ENCODE peak calls at places on chromosome 3, in four cellular contexts. L is GM23338, O is dorsolateral prefrontal cortex, T is SJSA1. S is an unnamed sample.

GRCh38 chr3:71984843-71985594 is 200.1 kb upstream of the PROK2 start:
- DNase-seq in O (no peak), T (no peak), L (no peak), S (no peak)

GRCh38 chr3:72255736-72256559 is 471.0 kb upstream of the PROK2 start:
- DNase-seq in O (no peak), T (peak), L (peak), S (peak)

GRCh38 chr3:52771702-52772101 is 962 bp upstream of the NEK4 start:
- DNase-seq in O (no peak), T (no peak), L (no peak), S (peak)

GRCh38 chr3:86563358-86563970 is 427.5 kb downstream of the VGLL3 start:
- DNase-seq in O (no peak), L (peak), T (no peak), S (no peak)

GRCh38 chr3:182375921-182376320 is 417.4 kb upstream of the ATP11B start:
- DNase-seq in O (no peak), L (no peak), T (no peak), S (no peak)

GRCh38 chr3:195236076-195236798 is 34.7 kb downstream of the XXYLT1 start:
- DNase-seq in T (peak), O (peak), L (no peak), S (peak)

GRCh38 chr3:72738752-72739520 is 109.3 kb downstream of the SHQ1 start:
- DNase-seq in T (no peak), L (peak), O (peak), S (peak)

GRCh38 chr3:122183521-122183892 is at the start of gene CASR:
- DNase-seq in O (no peak), T (no peak), L (peak), S (peak)

GRCh38 chr3:185986201-185986600 is 48.4 kb upstream of the TRA2B start:
- DNase-seq in O (no peak), T (no peak), L (no peak), S (no peak)

GRCh38 chr3:192917258-192917507 is 473 bp downstream of the MB21D2 start:
- DNase-seq in L (peak), T (no peak), O (no peak), S (no peak)

GRCh38 chr3:114290911-114291901 is 2.6 kb upstream of the TIGIT start:
- DNase-seq in O (peak), L (peak), T (peak), S (peak)

GRCh38 chr3:28476194-28476593 is 127.6 kb upstream of the AZI2 start:
- DNase-seq in L (peak), T (no peak), O (no peak), S (no peak)

GRCh38 chr3:104933981-104934380 is 432.7 kb upstream of the ALCAM start:
- DNase-seq in T (no peak), O (no peak), L (no peak), S (no peak)

GRCh38 chr3:5016218-5017161 is 37.3 kb downstream of the BHLHE40 start:
- DNase-seq in L (no peak), O (no peak), T (peak), S (peak)

GRCh38 chr3:136802481-136802996 is 16.4 kb upstream of the SLC35G2 start:
- DNase-seq in L (no peak), O (no peak), T (no peak), S (no peak)

GRCh38 chr3:153277029-153277428 is 115.0 kb downstream of the RAP2B start:
- DNase-seq in L (no peak), O (no peak), T (no peak), S (no peak)

GRCh38 chr3:186487037-186487436 is 57.1 kb downstream of the CRYGS start:
- DNase-seq in L (no peak), O (no peak), T (no peak), S (no peak)

GRCh38 chr3:133712017-133712416 is 34.2 kb upstream of the TF start:
- DNase-seq in O (peak), L (no peak), T (no peak), S (no peak)

GRCh38 chr3:186097663-186098451 is 11.0 kb downstream of the ETV5 start:
- DNase-seq in O (peak), T (peak), L (peak), S (peak)

GRCh38 chr3:67640023-67640660 is 14.3 kb downstream of the SUCLG2 start:
- DNase-seq in L (no peak), T (no peak), O (no peak), S (no peak)

GRCh38 chr3:45055411-45056143 is 29.5 kb downstream of the CLEC3B start:
- DNase-seq in T (peak), L (peak), O (no peak), S (no peak)

GRCh38 chr3:139204756-139205155 is 139.1 kb upstream of the MRPS22 start:
- DNase-seq in L (no peak), O (no peak), T (no peak), S (no peak)

DNA sequence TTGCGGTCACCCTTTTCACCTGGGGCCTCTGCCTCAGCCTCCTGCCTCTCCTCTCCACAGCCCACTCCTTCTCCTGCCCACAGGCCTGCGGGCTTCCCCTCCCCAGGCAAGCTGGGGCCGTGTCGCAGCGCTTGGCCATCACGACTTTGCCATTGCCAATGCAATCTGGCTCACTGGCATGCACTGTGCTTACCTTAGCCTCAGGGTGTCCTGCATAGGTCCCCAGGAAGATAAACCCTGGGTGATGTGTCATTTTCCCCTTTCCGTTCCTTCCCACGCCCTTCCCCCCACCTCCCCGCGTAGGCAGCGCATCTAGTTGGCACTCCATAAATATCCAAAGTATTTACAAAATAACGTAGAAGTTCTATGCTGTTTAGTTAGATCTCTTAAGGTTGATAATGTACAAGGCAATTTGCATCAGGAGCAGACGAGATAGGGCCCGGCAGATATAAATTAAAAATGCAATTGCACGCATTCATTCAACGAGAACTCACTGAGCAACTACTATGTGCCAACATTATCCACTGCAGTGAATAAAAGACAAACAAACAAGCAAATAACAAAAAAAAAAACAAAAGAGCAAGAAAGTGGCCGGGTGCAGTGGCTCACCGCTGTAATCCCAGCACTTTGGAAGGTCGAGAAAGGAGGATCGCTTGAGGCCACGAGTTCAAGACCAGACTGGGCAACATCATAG is 973 bp upstream of the COPG1 start:
- DNase-seq in O (no peak), L (no peak), T (no peak), S (no peak)
- H3K27ac ChIP-seq in O (peak), L (no peak), T (no peak), S (peak)

DNA sequence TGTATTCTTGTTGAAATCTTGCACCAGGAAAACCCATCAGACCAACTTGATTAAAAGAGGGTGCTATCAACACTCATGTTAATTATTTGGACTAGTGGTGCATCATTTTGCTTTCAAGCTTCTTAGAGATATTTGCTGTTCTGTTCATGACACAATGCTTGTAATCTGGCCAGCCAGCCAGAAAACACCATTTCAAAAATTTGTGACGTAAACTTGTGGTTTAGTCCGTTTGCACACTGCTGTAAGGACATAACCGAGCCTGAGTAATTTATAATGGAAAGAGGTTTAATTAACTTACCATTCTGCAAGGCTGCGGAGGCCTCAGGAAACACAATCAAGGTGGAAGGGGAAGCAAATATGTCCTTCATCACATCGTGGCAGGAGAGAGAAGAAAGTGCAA is 374.3 kb upstream of the TGFBR2 start:
- DNase-seq in T (no peak), L (no peak), O (no peak), S (no peak)
- H3K27ac ChIP-seq in T (no peak), L (no peak), O (no peak), S (no peak)

GRCh38 chr3:78632925-78633324 is 1134.9 kb downstream of the ROBO1 start:
- DNase-seq in L (no peak), O (no peak), T (no peak), S (no peak)
- H3K27ac ChIP-seq in L (no peak), O (no peak), T (no peak), S (no peak)

GRCh38 chr3:48507256-48508061 is 3.5 kb upstream of the SHISA5 start:
- DNase-seq in L (peak), T (peak), O (peak), S (peak)

GRCh38 chr3:48503406-48504050 is 446 bp downstream of the SHISA5 start:
- DNase-seq in L (peak), O (no peak), T (no peak), S (peak)

GRCh38 chr3:48504051-48504946 is at the start of gene SHISA5:
- DNase-seq in T (peak), O (peak), L (peak), S (peak)

GRCh38 chr3:48502728-48503168 is 1.2 kb downstream of the SHISA5 start:
- DNase-seq in L (no peak), T (no peak), O (peak), S (peak)

DNA sequence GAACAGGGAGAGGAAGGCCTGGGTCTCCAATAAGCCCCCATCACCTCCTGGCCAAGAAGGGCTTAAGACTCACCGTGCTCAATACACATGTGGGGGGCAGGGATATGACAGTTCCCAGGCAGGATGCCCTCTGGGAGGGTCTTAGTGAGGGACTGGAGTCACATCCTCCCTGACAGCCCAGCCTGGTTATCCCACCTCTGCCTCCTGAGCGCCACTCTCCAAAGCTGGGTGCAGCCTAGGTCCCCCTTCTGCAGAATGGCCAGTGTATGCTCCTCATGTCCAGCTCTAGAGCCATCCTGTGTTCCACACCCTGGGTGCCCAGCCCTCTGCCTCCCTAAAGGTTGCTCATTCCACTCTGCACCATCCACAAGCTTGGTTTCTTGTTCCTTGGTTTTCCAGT is 1.2 kb upstream of the SHISA5 start:
- DNase-seq in L (no peak), O (no peak), T (no peak), S (no peak)
- H3K27ac ChIP-seq in L (no peak), O (peak), T (no peak), S (peak)

GRCh38 chr3:169668957-169669681 is 5.6 kb upstream of the MECOM start:
- DNase-seq in T (no peak), L (peak), O (peak), S (no peak)
- H3K27ac ChIP-seq in T (no peak), L (no peak), O (no peak), S (no peak)

DNA sequence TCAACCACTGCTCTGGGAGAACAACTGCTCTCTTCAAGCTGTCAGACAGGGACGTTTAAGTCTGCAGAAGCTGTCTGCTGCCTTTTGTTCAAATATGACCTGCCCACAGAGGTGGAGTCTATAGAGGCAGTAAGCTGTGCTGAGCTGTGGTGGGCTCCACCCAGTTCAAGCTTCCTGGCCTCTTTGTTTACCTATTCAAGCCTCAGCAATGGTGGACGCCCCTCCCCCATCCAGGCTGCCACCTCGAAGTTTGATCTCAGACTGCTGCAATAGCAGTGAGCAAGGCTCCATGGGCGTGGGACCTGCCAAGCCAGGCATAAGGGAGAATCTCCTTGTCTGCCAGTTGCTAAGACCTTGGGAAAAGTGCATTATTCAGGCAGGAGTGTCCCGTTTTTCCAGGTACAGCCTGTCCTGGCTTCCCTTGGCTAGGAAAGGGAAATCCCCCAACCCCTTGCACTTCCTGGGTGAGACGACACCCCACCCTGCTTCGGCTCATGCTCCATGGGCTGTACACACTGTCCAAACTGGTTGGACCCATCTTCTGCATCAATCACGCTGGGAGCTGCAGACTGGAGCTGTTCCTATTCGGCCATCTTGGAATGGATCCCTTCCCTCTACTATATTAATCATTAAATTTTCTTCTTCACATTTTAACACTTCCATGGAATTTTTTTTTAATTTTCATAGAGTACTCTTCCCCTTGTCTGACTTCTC is 167.0 kb upstream of the UBE2E2 start:
- DNase-seq in L (peak), T (no peak), O (no peak), S (no peak)
- H3K27ac ChIP-seq in L (no peak), T (no peak), O (no peak), S (no peak)

DNA sequence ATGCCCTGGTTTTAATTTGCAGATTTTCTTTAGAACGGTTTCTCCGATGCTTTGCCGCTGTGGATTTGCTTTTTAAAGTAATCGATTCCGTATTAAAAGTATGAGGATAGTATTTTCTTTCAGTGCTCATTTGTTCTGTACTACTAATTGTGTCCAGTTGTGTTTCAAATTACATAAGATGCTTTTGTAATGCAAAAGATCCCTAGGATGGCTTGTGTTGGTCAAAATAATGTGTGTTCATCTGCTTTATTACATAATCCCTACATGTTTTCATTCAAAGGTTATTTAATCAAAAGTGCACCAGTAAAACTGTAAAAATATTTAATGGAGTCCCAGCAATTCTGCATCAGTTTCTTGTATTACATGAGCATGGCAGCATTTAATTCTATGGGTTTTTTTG is 353.0 kb downstream of the LRTM1 start:
- DNase-seq in T (no peak), O (no peak), L (no peak), S (no peak)
- H3K27ac ChIP-seq in T (no peak), O (no peak), L (no peak), S (no peak)

GRCh38 chr3:125435231-125435630 is 60.1 kb upstream of the ZNF148 start:
- DNase-seq in L (no peak), O (no peak), T (no peak), S (no peak)
- H3K27ac ChIP-seq in L (no peak), O (no peak), T (no peak), S (no peak)

GRCh38 chr3:99646107-99646435 is 7.7 kb downstream of the COL8A1 start:
- DNase-seq in L (no peak), T (no peak), O (no peak), S (no peak)
- H3K27ac ChIP-seq in L (no peak), T (peak), O (no peak), S (no peak)

S was measured in adrenal gland.